ENCODE peak calls at places on chromosomes 2 and 18, in six cellular contexts. One of them, this sample, is unnamed.
A peak's percentile ranks its signal among the peaks of the same experiment; 100 is the strongest.

GRCh38 chr2:76940559-76940958 is 581.6 kb downstream of the LRRTM4 start:
- DNase-seq in suprapubic skin: no peak
- DNase-seq in endothelial cell of umbilical vein: no peak
- DNase-seq in breast epithelium: no peak
- DNase-seq in Panc1: no peak
- DNase-seq in HCT116: no peak
- DNase-seq in this sample: no peak

GRCh38 chr18:62436636-62437519 is 85.9 kb upstream of the ZCCHC2 start:
- DNase-seq in suprapubic skin: peak; percentile 94
- DNase-seq in endothelial cell of umbilical vein: peak; percentile 57
- DNase-seq in breast epithelium: peak; percentile 59
- DNase-seq in Panc1: no peak
- DNase-seq in HCT116: no peak
- DNase-seq in this sample: no peak

GRCh38 chr2:26535663-26536275 is 57.8 kb upstream of the OTOF start:
- DNase-seq in suprapubic skin: peak; percentile 35
- DNase-seq in endothelial cell of umbilical vein: no peak
- DNase-seq in breast epithelium: no peak
- DNase-seq in Panc1: no peak
- DNase-seq in HCT116: no peak
- DNase-seq in this sample: no peak

GRCh38 chr2:118059919-118060478 is 28.3 kb upstream of the INSIG2 start:
- DNase-seq in suprapubic skin: no peak
- DNase-seq in endothelial cell of umbilical vein: no peak
- DNase-seq in breast epithelium: no peak
- DNase-seq in Panc1: no peak
- DNase-seq in HCT116: no peak
- DNase-seq in this sample: no peak

GRCh38 chr2:127874378-127875271 is 11.1 kb downstream of the AMMECR1L start:
- DNase-seq in suprapubic skin: no peak
- DNase-seq in endothelial cell of umbilical vein: no peak
- DNase-seq in breast epithelium: no peak
- DNase-seq in Panc1: no peak
- DNase-seq in HCT116: no peak
- DNase-seq in this sample: no peak

GRCh38 chr2:203583696-203584095 is 48.6 kb upstream of the RAPH1 start:
- DNase-seq in suprapubic skin: no peak
- DNase-seq in endothelial cell of umbilical vein: peak; percentile 56
- DNase-seq in breast epithelium: no peak
- DNase-seq in Panc1: peak; percentile 33
- DNase-seq in HCT116: no peak
- DNase-seq in this sample: no peak

GRCh38 chr2:176454893-176455810 is 185.9 kb downstream of the MTX2 start:
- DNase-seq in suprapubic skin: peak; percentile 92
- DNase-seq in endothelial cell of umbilical vein: peak; percentile 87
- DNase-seq in breast epithelium: peak; percentile 87
- DNase-seq in Panc1: peak; percentile 55
- DNase-seq in HCT116: peak; percentile 45
- DNase-seq in this sample: peak; percentile 71

GRCh38 chr2:163665817-163666216 is 70.0 kb downstream of the FIGN start:
- DNase-seq in suprapubic skin: no peak
- DNase-seq in endothelial cell of umbilical vein: peak; percentile 21
- DNase-seq in breast epithelium: no peak
- DNase-seq in Panc1: peak; percentile 45
- DNase-seq in HCT116: no peak
- DNase-seq in this sample: no peak

GRCh38 chr2:8851811-8852560 is 14.6 kb upstream of the KIDINS220 start:
- DNase-seq in suprapubic skin: no peak
- DNase-seq in endothelial cell of umbilical vein: no peak
- DNase-seq in breast epithelium: no peak
- DNase-seq in Panc1: no peak
- DNase-seq in HCT116: no peak
- DNase-seq in this sample: no peak

GRCh38 chr2:162073776-162074578 is at the start of gene DPP4:
- DNase-seq in suprapubic skin: peak; percentile 75
- DNase-seq in endothelial cell of umbilical vein: peak; percentile 26
- DNase-seq in breast epithelium: no peak
- DNase-seq in Panc1: no peak
- DNase-seq in HCT116: no peak
- DNase-seq in this sample: no peak

GRCh38 chr2:8543412-8544167 is 138.3 kb upstream of the ID2 start:
- DNase-seq in suprapubic skin: peak; percentile 84
- DNase-seq in endothelial cell of umbilical vein: no peak
- DNase-seq in breast epithelium: no peak
- DNase-seq in Panc1: no peak
- DNase-seq in HCT116: no peak
- DNase-seq in this sample: no peak

GRCh38 chr18:3703732-3704176 is 253.8 kb downstream of the TGIF1 start:
- DNase-seq in suprapubic skin: no peak
- DNase-seq in endothelial cell of umbilical vein: peak; percentile 65
- DNase-seq in breast epithelium: no peak
- DNase-seq in Panc1: peak; percentile 45
- DNase-seq in HCT116: peak; percentile 48
- DNase-seq in this sample: no peak

GRCh38 chr2:161782615-161783014 is 158.4 kb downstream of the SLC4A10 start:
- DNase-seq in suprapubic skin: no peak
- DNase-seq in endothelial cell of umbilical vein: no peak
- DNase-seq in breast epithelium: no peak
- DNase-seq in Panc1: no peak
- DNase-seq in HCT116: no peak
- DNase-seq in this sample: no peak

GRCh38 chr18:39870586-39870985 is 2084.4 kb upstream of the PIK3C3 start:
- DNase-seq in suprapubic skin: no peak
- DNase-seq in endothelial cell of umbilical vein: no peak
- DNase-seq in breast epithelium: no peak
- DNase-seq in Panc1: no peak
- DNase-seq in HCT116: no peak
- DNase-seq in this sample: no peak

GRCh38 chr18:32445846-32446245 is 24.8 kb downstream of the GAREM1 start:
- DNase-seq in suprapubic skin: no peak
- DNase-seq in endothelial cell of umbilical vein: no peak
- DNase-seq in breast epithelium: no peak
- DNase-seq in Panc1: no peak
- DNase-seq in HCT116: no peak
- DNase-seq in this sample: no peak
- TF ChIP-seq POLR2AphosphoS5 in suprapubic skin: no peak
- TF ChIP-seq POLR2AphosphoS5 in endothelial cell of umbilical vein: no peak
- TF ChIP-seq POLR2AphosphoS5 in breast epithelium: no peak
- TF ChIP-seq POLR2AphosphoS5 in Panc1: no peak
- TF ChIP-seq POLR2AphosphoS5 in HCT116: no peak
- TF ChIP-seq POLR2AphosphoS5 in this sample: no peak

GRCh38 chr2:96649342-96649741 is 6.8 kb downstream of the FER1L5 start:
- DNase-seq in suprapubic skin: no peak
- DNase-seq in endothelial cell of umbilical vein: no peak
- DNase-seq in breast epithelium: no peak
- DNase-seq in Panc1: no peak
- DNase-seq in HCT116: no peak
- DNase-seq in this sample: no peak
- H3K4me3 ChIP-seq in suprapubic skin: no peak overlapping the region
- H3K4me3 ChIP-seq in endothelial cell of umbilical vein: no peak overlapping the region
- H3K4me3 ChIP-seq in breast epithelium: no peak overlapping the region
- H3K4me3 ChIP-seq in Panc1: no peak overlapping the region
- H3K4me3 ChIP-seq in HCT116: no peak overlapping the region
- H3K4me3 ChIP-seq in this sample: no peak overlapping the region

GRCh38 chr2:237677951-237678481 is 50.6 kb downstream of the LRRFIP1 start:
- DNase-seq in suprapubic skin: no peak
- DNase-seq in endothelial cell of umbilical vein: peak; percentile 60
- DNase-seq in breast epithelium: no peak
- DNase-seq in Panc1: no peak
- DNase-seq in HCT116: no peak
- DNase-seq in this sample: no peak
- TF ChIP-seq POLR2AphosphoS5 in suprapubic skin: no peak
- TF ChIP-seq POLR2AphosphoS5 in endothelial cell of umbilical vein: no peak
- TF ChIP-seq POLR2AphosphoS5 in breast epithelium: peak; percentile 16
- TF ChIP-seq POLR2AphosphoS5 in Panc1: no peak
- TF ChIP-seq POLR2AphosphoS5 in HCT116: no peak
- TF ChIP-seq POLR2AphosphoS5 in this sample: no peak

GRCh38 chr2:97711394-97711711 is 2.0 kb upstream of the ZAP70 start:
- DNase-seq in suprapubic skin: no peak
- DNase-seq in endothelial cell of umbilical vein: no peak
- DNase-seq in breast epithelium: no peak
- DNase-seq in Panc1: no peak
- DNase-seq in HCT116: no peak
- DNase-seq in this sample: no peak

GRCh38 chr2:97714084-97714949 is 941 bp downstream of the ZAP70 start:
- DNase-seq in suprapubic skin: peak; percentile 65
- DNase-seq in endothelial cell of umbilical vein: no peak
- DNase-seq in breast epithelium: no peak
- DNase-seq in Panc1: no peak
- DNase-seq in HCT116: no peak
- DNase-seq in this sample: no peak

GRCh38 chr2:97713296-97714083 is at the start of gene ZAP70:
- DNase-seq in suprapubic skin: peak; percentile 66
- DNase-seq in endothelial cell of umbilical vein: no peak
- DNase-seq in breast epithelium: peak; percentile 10
- DNase-seq in Panc1: no peak
- DNase-seq in HCT116: no peak
- DNase-seq in this sample: no peak

GRCh38 chr2:97714950-97715652 is 1.7 kb downstream of the ZAP70 start:
- DNase-seq in suprapubic skin: peak; percentile 69
- DNase-seq in endothelial cell of umbilical vein: no peak
- DNase-seq in breast epithelium: no peak
- DNase-seq in Panc1: no peak
- DNase-seq in HCT116: no peak
- DNase-seq in this sample: no peak

DNA sequence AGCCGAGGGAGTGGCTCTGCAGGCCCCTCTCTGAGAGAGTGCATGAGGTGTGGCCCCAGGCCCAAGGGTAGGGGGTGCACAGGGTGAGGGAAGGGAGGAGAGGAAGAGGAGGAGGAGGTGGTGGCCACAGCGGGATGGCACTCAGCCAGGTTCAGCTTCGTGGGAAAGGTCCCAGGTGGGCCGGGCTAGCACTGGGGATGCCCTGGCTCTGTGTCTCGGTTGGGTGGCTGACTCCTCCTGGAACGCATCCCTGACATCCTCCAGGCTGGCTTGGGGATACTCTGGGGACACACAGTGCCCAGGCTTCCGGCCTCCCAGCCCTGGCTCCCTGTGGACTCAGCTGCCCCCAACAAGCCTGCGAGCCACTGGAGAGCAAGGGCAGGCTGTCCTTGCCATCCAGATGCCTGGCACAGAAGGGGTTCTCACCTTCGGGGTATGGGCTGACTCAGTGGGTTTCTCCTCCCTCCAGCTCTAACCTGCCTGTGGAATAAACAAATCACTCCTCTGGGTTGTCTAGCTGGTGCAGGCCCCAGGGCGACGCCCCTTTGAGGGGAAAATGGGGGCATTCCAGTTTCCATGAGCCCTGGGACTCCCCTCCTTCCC is 582 bp upstream of the ZAP70 start:
- DNase-seq in suprapubic skin: peak; percentile 76
- DNase-seq in endothelial cell of umbilical vein: no peak
- DNase-seq in breast epithelium: no peak
- DNase-seq in Panc1: no peak
- DNase-seq in HCT116: no peak
- DNase-seq in this sample: no peak
- H3K4me3 ChIP-seq in suprapubic skin: no peak overlapping the region
- H3K4me3 ChIP-seq in endothelial cell of umbilical vein: no peak overlapping the region
- H3K4me3 ChIP-seq in breast epithelium: no peak overlapping the region
- H3K4me3 ChIP-seq in Panc1: no peak overlapping the region
- H3K4me3 ChIP-seq in HCT116: no peak overlapping the region
- H3K4me3 ChIP-seq in this sample: no peak overlapping the region

This sample was measured in SK-N-MC.